ENCODE peak calls at places on chromosomes 13 and 19, in ten cellular contexts. N is A549, I is hepatocyte, M is neural crest cell, R is cardiac muscle cell, Y is tibial nerve, J is left lung, X is nephron progenitor cell, B is brain microvascular endothelial cell, T is lower leg skin. F is an unnamed sample.

GRCh38 chr13:97568850-97569249 is 134.9 kb downstream of the RAP2A start:
- DNase-seq in N (no peak), T (no peak), Y (no peak), R (no peak), M (no peak), X (no peak), J (no peak), B (no peak), I (no peak), F (no peak)

GRCh38 chr19:46772170-46773017 is 16.0 kb downstream of the SLC1A5 start:
- DNase-seq in N (no peak), I (no peak), J (no peak), M (no peak), R (no peak), T (no peak), B (no peak), X (no peak), Y (no peak), F (no peak)

GRCh38 chr13:33367186-33367895 is 81.8 kb upstream of the STARD13 start:
- DNase-seq in Y (no peak), M (no peak), X (no peak), T (no peak), R (no peak), N (no peak), B (no peak), I (no peak), J (no peak), F (no peak)

GRCh38 chr13:20969182-20969581 is 66.6 kb upstream of the XPO4 start:
- DNase-seq in B (peak), R (no peak), Y (no peak), J (no peak), N (no peak), M (no peak), I (no peak), T (no peak), X (no peak), F (no peak)

GRCh38 chr13:29411493-29411892 is 184.0 kb downstream of the SLC7A1 start:
- DNase-seq in T (no peak), R (no peak), B (no peak), M (no peak), Y (no peak), J (no peak), I (no peak), X (no peak), N (no peak), F (no peak)

GRCh38 chr13:94112227-94112626 is 367.3 kb downstream of the DCT start:
- DNase-seq in X (no peak), M (no peak), I (no peak), N (no peak), Y (peak), J (no peak), R (no peak), T (no peak), B (peak), F (no peak)

GRCh38 chr13:20799726-20800416 is 26.1 kb upstream of the EEF1AKMT1 start:
- DNase-seq in Y (no peak), R (peak), X (no peak), T (no peak), J (no peak), M (no peak), B (no peak), N (no peak), I (no peak), F (no peak)

GRCh38 chr13:108681986-108682562 is 52.7 kb downstream of the MYO16 start:
- DNase-seq in R (no peak), B (peak), T (no peak), I (no peak), N (no peak), M (no peak), X (no peak), Y (no peak), J (no peak), F (no peak)

GRCh38 chr13:79631260-79631659 is 150.3 kb downstream of the NDFIP2 start:
- DNase-seq in I (peak), R (no peak), N (peak), T (no peak), M (no peak), X (no peak), B (peak), Y (no peak), J (no peak), F (no peak)

GRCh38 chr19:7265963-7266362 is 28.3 kb downstream of the INSR start:
- DNase-seq in M (no peak), X (no peak), B (no peak), R (no peak), T (no peak), N (no peak), I (no peak), Y (no peak), J (peak), F (no peak)

GRCh38 chr13:20700288-20700687 is 3.2 kb upstream of the IL17D start:
- DNase-seq in Y (no peak), I (no peak), M (no peak), B (no peak), X (no peak), J (no peak), T (no peak), R (no peak), N (no peak), F (no peak)

GRCh38 chr13:42836930-42837329 is 55.5 kb downstream of the FAM216B start:
- DNase-seq in M (no peak), R (peak), N (peak), J (no peak), T (no peak), Y (no peak), I (peak), X (no peak), B (peak), F (no peak)

GRCh38 chr13:104571161-104571889 is 1505.1 kb upstream of the SLC10A2 start:
- DNase-seq in I (peak), X (peak), B (peak), R (peak), J (no peak), Y (peak), T (peak), N (peak), M (peak), F (no peak)

GRCh38 chr19:29777916-29778315 is 33.9 kb upstream of the CCNE1 start:
- DNase-seq in J (no peak), Y (no peak), T (no peak), N (no peak), B (no peak), M (no peak), I (no peak), R (no peak), X (no peak), F (no peak)

GRCh38 chr19:4399871-4400768 is at the start of gene SH3GL1:
- DNase-seq in J (peak), Y (peak), B (peak), X (peak), N (peak), R (peak), I (peak), M (peak), T (peak), F (peak)

GRCh38 chr13:77846173-77846572 is 72.5 kb downstream of the EDNRB start:
- DNase-seq in Y (no peak), N (no peak), B (no peak), R (no peak), X (no peak), J (no peak), T (no peak), M (no peak), I (no peak), F (no peak)

GRCh38 chr13:53310786-53311185 is 282.2 kb downstream of the OLFM4 start:
- DNase-seq in N (no peak), X (no peak), J (no peak), I (no peak), B (no peak), T (no peak), Y (no peak), R (no peak), M (no peak), F (no peak)

GRCh38 chr13:101178394-101178793 is 237.9 kb downstream of the NALCN start:
- DNase-seq in X (no peak), J (no peak), R (no peak), T (no peak), M (no peak), Y (no peak), I (no peak), N (no peak), B (no peak), F (no peak)

GRCh38 chr19:20254151-20254550 is 87.1 kb downstream of the ZNF486 start:
- DNase-seq in Y (no peak), T (no peak), B (no peak), N (no peak), I (no peak), X (no peak), R (no peak), M (no peak), J (no peak), F (no peak)

GRCh38 chr19:38834590-38834989 is 3.0 kb upstream of the ECH1 start:
- DNase-seq in X (no peak), I (no peak), T (no peak), N (no peak), Y (no peak), M (no peak), R (no peak), J (no peak), B (no peak), F (no peak)

GRCh38 chr19:23762884-23763711 is 4.4 kb upstream of the ZNF681 start:
- DNase-seq in X (peak), N (no peak), Y (no peak), I (peak), B (peak), M (peak), J (peak), T (peak), R (peak), F (peak)

GRCh38 chr19:31348416-31349159 is 648 bp downstream of the TSHZ3 start:
- DNase-seq in T (no peak), J (no peak), Y (peak), X (peak), N (no peak), M (no peak), R (peak), I (peak), B (no peak), F (no peak)

GRCh38 chr19:18292810-18293641 is 11.6 kb upstream of the JUND start:
- DNase-seq in I (peak), Y (peak), N (peak), M (peak), R (peak), T (peak), X (peak), J (peak), B (peak), F (peak)

GRCh38 chr13:24133396-24133795 is 27.1 kb upstream of the SPATA13 start:
- DNase-seq in R (no peak), B (no peak), Y (no peak), J (no peak), M (no peak), T (no peak), I (no peak), N (no peak), X (no peak), F (no peak)

GRCh38 chr13:97222934-97223710 is 989 bp downstream of the MBNL2 start:
- DNase-seq in N (no peak), Y (no peak), T (no peak), R (no peak), B (no peak), J (no peak), M (no peak), I (no peak), X (no peak), F (no peak)

GRCh38 chr13:43368003-43368402 is 344.6 kb downstream of the DNAJC15 start:
- DNase-seq in Y (no peak), T (no peak), I (peak), X (no peak), R (no peak), M (no peak), J (no peak), B (peak), N (no peak), F (no peak)

GRCh38 chr13:92122454-92122853 is 724.0 kb downstream of the GPC5 start:
- DNase-seq in Y (no peak), M (no peak), X (no peak), T (no peak), I (no peak), R (no peak), N (no peak), B (no peak), J (no peak), F (no peak)

GRCh38 chr19:40419066-40419612 is 6.0 kb upstream of the PRX start:
- DNase-seq in B (no peak), X (no peak), J (no peak), R (no peak), Y (no peak), I (no peak), N (no peak), M (no peak), T (no peak), F (no peak)

GRCh38 chr19:51330366-51330765 is 11.6 kb downstream of the VSIG10L start:
- DNase-seq in Y (no peak), N (no peak), B (no peak), R (no peak), I (no peak), M (no peak), X (no peak), T (no peak), J (no peak), F (no peak)

GRCh38 chr13:94309997-94310842 is 169.3 kb downstream of the DCT start:
- DNase-seq in R (no peak), M (no peak), J (no peak), Y (no peak), X (no peak), I (no peak), T (no peak), B (peak), N (no peak), F (no peak)

GRCh38 chr13:39016087-39016486 is 21.8 kb downstream of the PROSER1 start:
- DNase-seq in M (no peak), I (no peak), J (no peak), R (no peak), Y (no peak), T (no peak), X (no peak), B (no peak), N (no peak), F (no peak)

GRCh38 chr13:39016789-39017188 is 21.1 kb downstream of the PROSER1 start:
- DNase-seq in J (no peak), N (peak), Y (no peak), B (no peak), T (no peak), I (peak), M (peak), R (peak), X (peak), F (no peak)

GRCh38 chr13:39013462-39013861 is 22.8 kb upstream of the STOML3 start:
- DNase-seq in R (no peak), N (no peak), T (no peak), J (no peak), Y (no peak), X (no peak), I (no peak), B (no peak), M (no peak), F (no peak)

DNA sequence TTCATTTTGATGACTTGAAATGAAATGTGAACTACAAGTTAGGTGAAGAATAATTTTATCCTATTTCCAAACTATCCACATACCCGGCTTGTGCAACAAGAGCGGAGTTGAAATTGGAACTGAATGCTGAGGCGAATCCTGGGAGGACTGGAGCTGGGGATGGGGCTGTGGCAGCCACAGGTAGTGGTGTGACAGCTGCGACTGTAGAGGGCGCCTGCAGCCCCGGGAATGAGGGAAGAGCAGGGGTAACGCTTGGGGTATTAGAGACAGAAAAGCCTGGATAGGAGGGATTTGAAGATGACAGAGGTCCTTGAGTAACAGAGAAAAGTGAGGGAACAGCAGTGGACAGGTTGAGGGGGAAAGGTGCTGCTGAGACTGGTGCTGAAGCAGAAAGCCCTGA is 22.0 kb upstream of the STOML3 start:
- DNase-seq in R (no peak), M (no peak), T (no peak), N (no peak), J (no peak), I (no peak), Y (no peak), X (no peak), B (no peak), F (no peak)
- TF ChIP-seq CTCF in R (no peak), M (peak), T (no peak), N (peak), J (no peak), I (no peak), Y (no peak), X (peak), B (peak), F (no peak)

GRCh38 chr19:16841391-16841926 is 12.3 kb downstream of the SIN3B start:
- DNase-seq in M (no peak), T (no peak), Y (no peak), R (peak), X (no peak), B (no peak), I (no peak), N (no peak), J (no peak), F (no peak)

GRCh38 chr19:16836906-16837362 is 7.7 kb downstream of the SIN3B start:
- DNase-seq in X (peak), B (no peak), I (no peak), J (no peak), M (no peak), N (no peak), Y (no peak), T (no peak), R (no peak), F (no peak)

GRCh38 chr19:16831531-16831930 is 2.3 kb downstream of the SIN3B start:
- DNase-seq in B (no peak), X (no peak), I (no peak), Y (no peak), T (no peak), R (no peak), N (no peak), M (no peak), J (no peak), F (no peak)

GRCh38 chr19:16834747-16835146 is 5.5 kb downstream of the SIN3B start:
- DNase-seq in M (no peak), X (no peak), B (no peak), N (no peak), T (no peak), J (no peak), Y (no peak), I (no peak), R (no peak), F (no peak)

DNA sequence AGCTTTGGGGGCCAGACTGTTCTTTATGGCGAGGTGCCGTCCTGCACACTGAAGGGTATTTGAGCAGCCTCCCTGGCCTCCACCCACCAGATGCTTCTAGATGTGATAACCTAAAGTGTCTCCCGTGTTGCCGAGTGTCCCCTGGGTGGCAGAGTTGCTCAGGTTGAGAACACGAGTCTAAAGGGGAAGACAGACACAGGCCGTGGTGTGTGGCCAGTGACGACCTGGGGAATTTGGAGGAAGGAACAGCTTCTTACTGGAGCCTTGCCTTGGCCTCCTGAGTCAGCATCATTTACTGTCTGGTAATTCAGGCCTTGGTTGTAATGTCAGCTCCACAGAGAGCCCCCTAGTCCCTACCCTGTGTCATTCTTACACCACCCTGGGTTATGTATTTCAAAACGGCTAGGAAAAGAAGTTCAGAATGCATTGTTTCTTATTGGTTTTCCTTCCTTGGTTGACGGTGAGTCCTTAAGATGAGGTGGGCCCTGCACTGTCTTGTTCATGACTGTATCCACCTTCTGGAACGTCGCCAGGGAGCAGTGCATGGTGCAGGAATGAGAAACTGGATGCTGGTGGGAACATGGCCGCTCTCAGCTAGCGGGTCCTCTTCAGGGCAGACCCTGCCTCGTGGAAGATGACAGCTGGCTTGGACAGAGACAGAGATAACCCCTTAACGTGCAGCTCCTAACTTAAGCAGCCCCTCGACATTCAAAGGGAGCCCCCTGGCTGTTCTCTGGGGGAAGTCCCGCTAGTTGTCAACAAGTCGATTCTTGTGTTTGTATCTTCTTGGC is 7.1 kb downstream of the SIN3B start:
- DNase-seq in N (no peak), J (peak), M (no peak), Y (peak), T (no peak), X (no peak), R (no peak), B (peak), I (no peak), F (peak)
- TF ChIP-seq CTCF in N (no peak), J (no peak), M (no peak), Y (no peak), T (no peak), X (no peak), R (peak), B (peak), I (no peak), F (peak)

DNA sequence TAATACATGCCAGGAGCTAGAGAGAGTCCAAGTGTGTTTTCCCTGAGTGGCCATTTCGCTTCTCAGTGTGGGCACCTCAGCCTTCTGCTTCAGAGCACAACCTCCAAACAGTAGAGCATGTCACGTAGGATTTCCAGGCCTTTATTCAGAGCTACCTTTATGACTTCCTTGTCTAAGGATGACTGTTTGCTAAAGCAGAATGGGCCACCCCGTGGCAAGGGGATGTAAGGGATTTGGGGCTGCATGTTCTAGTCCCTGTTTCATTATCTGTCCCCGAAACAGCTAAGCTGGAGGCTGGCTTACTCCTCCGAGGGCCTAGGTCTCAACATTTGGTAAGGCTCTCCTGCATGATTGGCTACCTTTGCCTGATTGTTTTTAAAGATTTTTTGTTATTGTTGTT is 6.0 kb downstream of the RNASEH2B start:
- DNase-seq in Y (no peak), J (no peak), B (no peak), N (no peak), M (no peak), T (no peak), X (no peak), I (no peak), R (no peak), F (no peak)
- TF ChIP-seq CTCF in Y (no peak), J (no peak), B (no peak), N (no peak), M (no peak), T (no peak), X (no peak), I (no peak), R (no peak), F (no peak)

DNA sequence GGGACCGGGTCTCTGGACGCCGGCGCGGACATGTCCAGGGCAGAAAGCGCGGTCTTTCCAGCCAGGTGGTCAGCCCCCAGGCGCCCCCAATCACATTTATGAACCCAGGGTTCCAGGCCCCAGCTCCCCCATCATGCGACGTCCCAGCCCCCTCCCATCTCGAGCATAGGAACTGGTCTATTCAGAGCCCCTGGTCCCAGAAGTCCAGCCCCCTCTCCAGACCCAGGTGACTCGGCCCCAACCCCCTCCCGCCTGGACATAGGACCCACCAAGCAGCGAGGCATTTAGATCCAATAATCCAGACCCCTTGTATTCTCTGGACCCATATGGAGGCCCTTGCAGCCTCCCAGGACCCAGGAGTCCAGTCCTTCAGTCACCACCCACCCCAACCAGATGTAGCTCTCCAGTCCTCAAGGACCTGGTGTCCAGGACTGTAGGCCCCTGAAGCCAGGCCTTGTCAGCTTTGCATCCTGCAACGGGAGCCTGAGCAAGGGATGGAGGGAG is 501 bp downstream of the APLP1 start:
- DNase-seq in Y (no peak), R (no peak), B (no peak), X (no peak), T (no peak), I (no peak), N (no peak), M (no peak), J (no peak), F (no peak)
- TF ChIP-seq CTCF in Y (no peak), R (no peak), B (no peak), X (no peak), T (no peak), I (no peak), N (no peak), M (no peak), J (no peak), F (no peak)

DNA sequence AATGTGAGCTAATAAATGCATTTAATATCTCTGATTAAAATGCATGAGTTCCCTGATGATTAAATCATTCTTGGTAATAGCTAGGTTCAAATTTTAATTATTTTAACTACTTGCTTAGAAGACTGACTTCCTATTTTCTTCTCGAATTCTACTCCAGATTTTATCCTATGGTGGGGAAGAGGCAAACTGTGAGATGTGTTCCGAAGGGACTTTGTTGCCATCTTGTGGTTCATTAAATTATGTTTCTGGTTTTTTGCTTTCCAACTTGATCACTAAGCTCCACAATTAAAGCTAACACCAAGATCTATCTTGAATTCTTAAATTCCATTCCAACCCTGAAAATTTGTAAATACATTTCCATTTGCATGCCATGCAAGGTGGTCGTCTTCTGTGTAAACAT is 538.4 kb upstream of the PCDH20 start:
- DNase-seq in R (peak), N (no peak), B (no peak), J (no peak), I (peak), Y (no peak), M (no peak), T (no peak), X (no peak), F (no peak)
- TF ChIP-seq CTCF in R (peak), N (peak), B (peak), J (no peak), I (peak), Y (no peak), M (peak), T (no peak), X (peak), F (no peak)